ENCODE peak calls at places on chromosomes 7 and 10, in eight cellular contexts. D is stimulated activated CD4-positive, alpha-beta T cell treated with anti-CD3 and anti-CD28 coated beads, Interleukin-15, amount 100 ng/mL, for 24 hours; J is endodermal cell; A is NB4; B is epithelial cell of esophagus; L is cardiac muscle cell; F is endothelial cell; I is activated CD8-positive, alpha-beta memory T cell treated with anti-CD3 and anti-CD28 coated beads, Interleukin-2, amount 50 U/mL, for 4 hours. S is an unnamed sample.
A peak's percentile ranks its signal among the peaks of the same experiment; 100 is the strongest.

GRCh38 chr7:86978804-86979506 is 80.5 kb downstream of the ELAPOR2 start:
- DNase-seq in D (peak; percentile 8), J (no peak), A (no peak), B (no peak), L (no peak), F (no peak), I (no peak), S (no peak)

GRCh38 chr7:151558575-151558974 is 38.9 kb upstream of the RHEB start:
- DNase-seq in D (no peak), J (no peak), A (no peak), B (no peak), L (peak; percentile 40), F (no peak), I (no peak), S (no peak)

GRCh38 chr7:46610746-46611145 is 689.7 kb upstream of the IGFBP3 start:
- DNase-seq in D (no peak), J (no peak), A (no peak), B (no peak), L (no peak), F (no peak), I (no peak), S (no peak)

GRCh38 chr10:105844653-105845052 is 1203.6 kb downstream of the SORCS3 start:
- DNase-seq in D (no peak), J (peak; percentile 49), A (no peak), B (no peak), L (no peak), F (no peak), I (no peak), S (no peak)

GRCh38 chr7:35498416-35498815 is 196.5 kb downstream of the HERPUD2 start:
- DNase-seq in D (no peak), J (no peak), A (peak; percentile 56), B (no peak), L (no peak), F (no peak), I (no peak), S (no peak)

GRCh38 chr10:23053036-23053435 is 42.3 kb upstream of the MSRB2 start:
- DNase-seq in D (no peak), J (no peak), A (no peak), B (peak; percentile 90), L (peak; percentile 61), F (no peak), I (no peak), S (no peak)

GRCh38 chr7:107969856-107970255 is 33.1 kb downstream of the LAMB1 start:
- DNase-seq in D (no peak), J (no peak), A (no peak), B (no peak), L (no peak), F (no peak), I (no peak), S (no peak)

GRCh38 chr10:47451998-47452494 is 31.9 kb downstream of the ANXA8 start:
- DNase-seq in D (no peak), J (peak; percentile 41), A (no peak), B (no peak), L (no peak), F (no peak), I (no peak), S (peak; percentile 31)

GRCh38 chr7:101882595-101883564 is 65.5 kb downstream of the CUX1 start:
- DNase-seq in D (no peak), J (peak; percentile 80), A (peak; percentile 62), B (peak; percentile 100), L (peak; percentile 100), F (peak; percentile 30), I (no peak), S (no peak)

GRCh38 chr10:83542774-83543291 is 596.5 kb upstream of the GHITM start:
- DNase-seq in D (no peak), J (no peak), A (no peak), B (peak; percentile 49), L (peak; percentile 6), F (no peak), I (no peak), S (no peak)

GRCh38 chr7:106629521-106629920 is 31.4 kb downstream of the CCDC71L start:
- DNase-seq in D (no peak), J (no peak), A (no peak), B (no peak), L (no peak), F (no peak), I (no peak), S (no peak)

GRCh38 chr10:13681095-13681494 is 94.3 kb downstream of the PRPF18 start:
- DNase-seq in D (no peak), J (no peak), A (no peak), B (no peak), L (no peak), F (no peak), I (no peak), S (no peak)

GRCh38 chr7:41010967-41011366 is 691.9 kb downstream of the INHBA start:
- DNase-seq in D (no peak), J (no peak), A (no peak), B (peak; percentile 8), L (peak; percentile 48), F (peak; percentile 16), I (no peak), S (no peak)

GRCh38 chr10:106577266-106577665 is 587.2 kb downstream of the SORCS1 start:
- DNase-seq in D (no peak), J (peak; percentile 82), A (peak; percentile 17), B (peak; percentile 95), L (peak; percentile 54), F (no peak), I (no peak), S (peak; percentile 30)

GRCh38 chr10:3002304-3002703 is 65.0 kb upstream of the PFKP start:
- DNase-seq in D (peak; percentile 14), J (no peak), A (no peak), B (peak; percentile 15), L (no peak), F (no peak), I (no peak), S (no peak)

GRCh38 chr10:99391346-99391745 is 39.1 kb downstream of the GOT1 start:
- DNase-seq in D (no peak), J (peak; percentile 63), A (no peak), B (no peak), L (no peak), F (no peak), I (no peak), S (no peak)

GRCh38 chr7:102066476-102066875 is 220.2 kb upstream of the SH2B2 start:
- DNase-seq in D (no peak), J (no peak), A (no peak), B (no peak), L (no peak), F (no peak), I (no peak), S (no peak)

GRCh38 chr10:18261063-18261462 is 120.8 kb downstream of the CACNB2 start:
- DNase-seq in D (no peak), J (peak; percentile 50), A (no peak), B (no peak), L (no peak), F (no peak), I (no peak), S (no peak)

GRCh38 chr10:73625004-73625883 is 16.0 kb downstream of the MYOZ1 start:
- DNase-seq in D (peak; percentile 37), J (peak; percentile 84), A (peak; percentile 76), B (peak; percentile 77), L (peak; percentile 38), F (peak; percentile 20), I (peak; percentile 26), S (peak; percentile 88)

GRCh38 chr7:98357751-98358161 is 43.1 kb downstream of the BAIAP2L1 start:
- DNase-seq in D (no peak), J (no peak), A (peak; percentile 26), B (peak; percentile 27), L (peak; percentile 60), F (no peak), I (no peak), S (no peak)

GRCh38 chr7:151063212-151063561 is 3.8 kb downstream of the SLC4A2 start:
- DNase-seq in D (no peak), J (no peak), A (no peak), B (peak; percentile 48), L (peak; percentile 69), F (no peak), I (no peak), S (no peak)

GRCh38 chr7:50739744-50740455 is 42.8 kb downstream of the GRB10 start:
- DNase-seq in D (peak; percentile 53), J (no peak), A (no peak), B (peak; percentile 15), L (peak; percentile 25), F (no peak), I (peak; percentile 54), S (no peak)

GRCh38 chr7:112509390-112509789 is 28.6 kb downstream of the LSMEM1 start:
- DNase-seq in D (no peak), J (no peak), A (no peak), B (no peak), L (no peak), F (no peak), I (no peak), S (no peak)

GRCh38 chr10:14579405-14579804 is 195.3 kb downstream of the FAM107B start:
- DNase-seq in D (no peak), J (no peak), A (peak; percentile 62), B (no peak), L (peak; percentile 74), F (no peak), I (no peak), S (no peak)

GRCh38 chr10:30047430-30047829 is 12.0 kb downstream of the JCAD start:
- DNase-seq in D (no peak), J (no peak), A (no peak), B (no peak), L (no peak), F (no peak), I (no peak), S (no peak)

GRCh38 chr7:22468609-22469008 is 31.4 kb downstream of the STEAP1B start:
- DNase-seq in D (no peak), J (no peak), A (no peak), B (no peak), L (no peak), F (no peak), I (no peak), S (no peak)

GRCh38 chr7:137953692-137954470 is 48.0 kb downstream of the CREB3L2 start:
- DNase-seq in D (no peak), J (peak; percentile 84), A (no peak), B (peak; percentile 75), L (peak; percentile 60), F (no peak), I (no peak), S (no peak)

GRCh38 chr7:4052126-4052525 is 630.0 kb upstream of the FOXK1 start:
- DNase-seq in D (no peak), J (no peak), A (no peak), B (no peak), L (no peak), F (no peak), I (no peak), S (no peak)

S was measured in H7.